ENCODE peak calls at places on chromosomes 6 and 20, in four cellular contexts. A is CD4-positive, CD25-positive, alpha-beta regulatory T cell; J is heart left ventricle; S is neuronal stem cell. R is an unnamed sample.

GRCh38 chr6:130872250-130873095 is 45.3 kb downstream of the SMLR1 start:
- DNase-seq in A (peak; percentile 56), S (peak; percentile 66), J (peak; percentile 73), R (no peak)

GRCh38 chr6:78995946-78996345 is 82.1 kb downstream of the PHIP start:
- DNase-seq in J (no peak), A (no peak), S (no peak), R (no peak)

GRCh38 chr6:136682292-136682691 is 110.0 kb downstream of the MAP3K5 start:
- DNase-seq in S (no peak), A (no peak), J (no peak), R (no peak)

GRCh38 chr20:46312075-46312944 is 4.0 kb upstream of the CDH22 start:
- DNase-seq in J (no peak), S (peak; percentile 61), A (no peak), R (no peak)

GRCh38 chr6:167507376-167507961 is 182.6 kb downstream of the TTLL2 start:
- DNase-seq in S (no peak), J (no peak), A (no peak), R (no peak)

GRCh38 chr6:37992749-37993148 is 173.2 kb downstream of the ZFAND3 start:
- DNase-seq in A (no peak), J (no peak), S (no peak), R (no peak)

GRCh38 chr6:150464966-150465365 is 96.2 kb downstream of the IYD start:
- DNase-seq in A (no peak), S (no peak), J (no peak), R (no peak)

GRCh38 chr6:98308564-98308963 is 525.8 kb upstream of the POU3F2 start:
- DNase-seq in A (no peak), J (no peak), S (no peak), R (no peak)

GRCh38 chr6:3515669-3516068 is 58.8 kb upstream of the SLC22A23 start:
- DNase-seq in A (no peak), J (no peak), S (no peak), R (no peak)

GRCh38 chr6:128979061-128979460 is 96.1 kb downstream of the LAMA2 start:
- DNase-seq in J (no peak), A (no peak), S (no peak), R (no peak)

GRCh38 chr6:786946-787763 is 94.2 kb upstream of the EXOC2 start:
- DNase-seq in S (no peak), J (no peak), A (no peak), R (no peak)

DNA sequence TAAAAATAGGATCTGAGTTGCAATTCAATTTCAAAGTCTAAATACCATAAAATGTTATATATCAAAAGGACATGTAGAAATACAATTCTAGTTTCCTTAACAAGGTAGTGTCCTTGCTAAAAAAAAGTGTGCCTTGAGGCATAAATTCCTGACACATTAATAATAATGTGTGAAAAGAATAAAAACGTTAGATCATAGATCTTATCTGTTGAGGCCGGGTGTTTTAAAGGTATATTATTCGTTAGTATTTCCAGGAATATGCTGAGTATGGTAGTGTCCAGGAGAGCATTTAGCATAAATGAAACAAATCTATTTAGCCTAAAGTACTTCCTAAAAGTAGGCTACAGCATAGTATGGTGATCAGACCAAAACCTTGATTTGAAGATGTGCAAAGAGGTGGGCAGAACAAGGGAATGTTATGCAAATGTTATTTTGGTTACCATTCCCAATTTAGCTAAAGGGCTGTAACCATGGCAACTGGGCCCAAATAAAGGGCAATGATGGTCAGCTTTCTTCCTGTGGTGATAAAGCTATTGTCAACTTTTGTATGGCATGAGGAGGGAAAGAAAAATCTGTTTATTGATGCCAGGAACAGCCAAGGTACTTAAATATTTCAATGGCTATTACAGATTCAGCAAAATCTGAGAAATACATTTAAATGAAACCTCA is 18.9 kb downstream of the MKKS start:
- DNase-seq in A (no peak), S (peak; percentile 54), J (no peak), R (no peak)
- H3K27ac ChIP-seq in A (no peak overlapping the region), S (no peak overlapping the region), J (no peak overlapping the region), R (peak overlapping the region; percentile 4)

GRCh38 chr6:35054106-35054742 is 86.9 kb downstream of the TCP11 start:
- DNase-seq in J (no peak), S (no peak), A (no peak), R (no peak)

GRCh38 chr6:35051997-35052583 is 89.0 kb downstream of the TCP11 start:
- DNase-seq in S (no peak), J (no peak), A (no peak), R (no peak)

GRCh38 chr6:35051393-35051792 is 89.7 kb downstream of the TCP11 start:
- DNase-seq in S (no peak), J (no peak), A (no peak), R (no peak)

GRCh38 chr6:35053701-35054100 is 87.4 kb downstream of the TCP11 start:
- DNase-seq in A (no peak), J (no peak), S (no peak), R (no peak)

GRCh38 chr6:35052694-35053565 is 88.2 kb downstream of the TCP11 start:
- DNase-seq in S (peak; percentile 57), J (no peak), A (no peak), R (no peak)
- H3K27ac ChIP-seq in S (peak overlapping the region; percentile 86), J (peak overlapping the region; percentile 47), A (no peak overlapping the region), R (no peak overlapping the region)

DNA sequence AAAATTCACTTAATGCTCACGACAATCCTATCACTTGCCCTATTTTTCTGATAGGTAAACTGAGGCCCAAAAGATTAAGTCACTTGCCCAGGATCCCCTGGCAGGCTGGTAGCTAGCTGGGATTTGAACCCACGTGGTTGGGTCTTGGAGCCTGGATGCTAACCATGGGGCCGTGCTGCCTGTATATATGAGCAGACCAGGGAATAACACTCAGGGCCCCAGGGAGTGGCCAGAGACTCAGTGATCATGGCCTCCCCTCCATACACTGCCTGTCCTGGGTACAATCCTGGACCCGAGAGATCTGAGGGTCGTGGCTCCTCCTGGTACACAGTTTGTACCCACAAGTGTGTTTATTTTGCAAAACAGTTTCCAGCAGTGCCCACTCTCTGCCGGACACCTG is 116.9 kb upstream of the PTPN1 start:
- DNase-seq in S (no peak), J (no peak), A (no peak), R (no peak)
- H3K27ac ChIP-seq in S (no peak overlapping the region), J (no peak overlapping the region), A (no peak overlapping the region), R (no peak overlapping the region)

DNA sequence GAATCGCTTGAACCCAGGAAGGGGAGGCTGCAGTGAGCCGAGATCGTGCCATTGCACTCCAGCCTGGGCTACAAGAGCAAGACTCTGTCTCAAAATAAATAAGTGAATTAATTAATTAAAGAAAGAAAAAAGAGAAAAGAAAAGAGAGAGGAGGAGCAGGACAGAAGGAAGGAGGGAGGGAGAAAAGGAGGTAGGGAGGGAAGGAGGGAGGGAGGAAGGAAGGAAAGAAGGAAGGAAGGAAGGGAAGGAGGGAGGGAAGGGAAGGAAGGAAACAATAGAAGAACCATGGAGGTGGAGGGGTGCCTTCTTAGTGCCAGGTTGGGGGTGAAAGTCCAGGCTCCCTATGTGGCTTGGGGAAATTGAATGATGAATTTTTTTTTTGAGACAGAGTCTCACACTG is 6.5 kb upstream of the AHCY start:
- DNase-seq in A (no peak), S (no peak), J (no peak), R (no peak)
- H3K27ac ChIP-seq in A (no peak overlapping the region), S (no peak overlapping the region), J (no peak overlapping the region), R (no peak overlapping the region)